ENCODE peak calls at places on chromosomes 4 and X, in four cellular contexts. Y, Q, J and N are unnamed samples.

GRCh38 chr4:184453402-184454160 is 20.8 kb downstream of the IRF2 start:
- DNase-seq in Y (peak; percentile 49), Q (no peak), J (no peak), N (no peak)

GRCh38 chrX:149453030-149453429 is 52.1 kb downstream of the IDS start:
- DNase-seq in Y (no peak), Q (peak; percentile 11), J (no peak), N (no peak)

GRCh38 chrX:10617186-10617963 is 3.0 kb downstream of the MID1 start:
- DNase-seq in Y (no peak), Q (no peak), J (no peak), N (no peak)

GRCh38 chr4:10006236-10006603 is 15.1 kb downstream of the SLC2A9 start:
- DNase-seq in Y (peak; percentile 71), Q (no peak), J (no peak), N (peak; percentile 79)

GRCh38 chrX:138711399-138712347 is at the start of gene FGF13:
- DNase-seq in Y (peak; percentile 29), Q (no peak), J (peak; percentile 35), N (no peak)

GRCh38 chr4:5036239-5036638 is 15.0 kb upstream of the STK32B start:
- DNase-seq in Y (no peak), Q (peak; percentile 24), J (no peak), N (no peak)

GRCh38 chr4:125735107-125735506 is 420.4 kb downstream of the FAT4 start:
- DNase-seq in Y (no peak), Q (no peak), J (peak; percentile 15), N (no peak)

GRCh38 chr4:37561803-37562207 is 124.4 kb downstream of the RELL1 start:
- DNase-seq in Y (no peak), Q (peak; percentile 38), J (no peak), N (no peak)

GRCh38 chrX:152958047-152958446 is 35.9 kb downstream of the PNMA5 start:
- DNase-seq in Y (no peak), Q (no peak), J (no peak), N (no peak)

GRCh38 chr4:68904786-68905185 is 46.8 kb downstream of the UGT2A3 start:
- DNase-seq in Y (no peak), Q (no peak), J (no peak), N (no peak)

GRCh38 chr4:6269651-6270511 is at the start of gene WFS1:
- DNase-seq in Y (peak; percentile 99), Q (peak; percentile 99), J (peak; percentile 100), N (peak; percentile 97)
- H3K4me1 ChIP-seq in Y (peaks cover 42% of the 10 kb centered on the region), Q (no peaks in the 10 kb centered on the region), J (peaks cover 7% of the 10 kb centered on the region), N (peaks cover 50% of the 10 kb centered on the region)

GRCh38 chrX:14505648-14506047 is 23.7 kb upstream of the GLRA2 start:
- DNase-seq in Y (no peak), Q (no peak), J (no peak), N (no peak)

GRCh38 chrX:14504960-14505538 is 24.3 kb upstream of the GLRA2 start:
- DNase-seq in Y (no peak), Q (no peak), J (no peak), N (no peak)

GRCh38 chrX:14509325-14510057 is 19.8 kb upstream of the GLRA2 start:
- DNase-seq in Y (no peak), Q (no peak), J (no peak), N (no peak)

GRCh38 chrX:14506866-14507265 is 22.5 kb upstream of the GLRA2 start:
- DNase-seq in Y (no peak), Q (no peak), J (no peak), N (no peak)

GRCh38 chrX:14508025-14508690 is 21.2 kb upstream of the GLRA2 start:
- DNase-seq in Y (no peak), Q (no peak), J (no peak), N (no peak)
- TF ChIP-seq EP300 in Y (no peak), Q (no peak), J (no peak), N (no peak)

GRCh38 chr4:57100979-57101629 is 9.1 kb downstream of the IGFBP7 start:
- DNase-seq in Y (no peak), Q (no peak), J (peak; percentile 51), N (no peak)
- H3K4me1 ChIP-seq in Y (peaks cover 28% of the 10 kb centered on the region), Q (no peaks in the 10 kb centered on the region), J (peaks cover 11% of the 10 kb centered on the region), N (peaks cover 90% of the 10 kb centered on the region)

DNA sequence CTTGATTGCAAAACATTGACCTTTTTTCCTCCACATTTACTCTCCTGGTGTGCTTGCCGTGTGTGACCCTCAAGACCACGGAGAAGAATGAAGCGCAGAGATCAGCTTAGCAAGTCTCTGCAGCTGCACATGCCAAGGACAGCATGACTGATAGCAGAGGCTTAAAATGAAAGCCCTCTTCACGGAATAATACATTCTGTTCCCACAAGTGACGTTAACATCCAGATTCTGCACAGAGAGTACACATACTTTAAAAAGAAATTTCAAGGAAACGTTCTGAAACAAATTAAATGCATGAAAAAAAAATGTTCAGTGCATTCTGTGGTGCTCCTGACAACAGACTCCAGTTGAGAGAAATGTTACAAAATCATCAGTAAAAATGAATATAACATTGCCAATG is 60.9 kb downstream of the SLC7A11 start:
- DNase-seq in Y (no peak), Q (no peak), J (no peak), N (no peak)
- TF ChIP-seq EP300 in Y (peak; percentile 98), Q (no peak), J (no peak), N (peak; percentile 90)

DNA sequence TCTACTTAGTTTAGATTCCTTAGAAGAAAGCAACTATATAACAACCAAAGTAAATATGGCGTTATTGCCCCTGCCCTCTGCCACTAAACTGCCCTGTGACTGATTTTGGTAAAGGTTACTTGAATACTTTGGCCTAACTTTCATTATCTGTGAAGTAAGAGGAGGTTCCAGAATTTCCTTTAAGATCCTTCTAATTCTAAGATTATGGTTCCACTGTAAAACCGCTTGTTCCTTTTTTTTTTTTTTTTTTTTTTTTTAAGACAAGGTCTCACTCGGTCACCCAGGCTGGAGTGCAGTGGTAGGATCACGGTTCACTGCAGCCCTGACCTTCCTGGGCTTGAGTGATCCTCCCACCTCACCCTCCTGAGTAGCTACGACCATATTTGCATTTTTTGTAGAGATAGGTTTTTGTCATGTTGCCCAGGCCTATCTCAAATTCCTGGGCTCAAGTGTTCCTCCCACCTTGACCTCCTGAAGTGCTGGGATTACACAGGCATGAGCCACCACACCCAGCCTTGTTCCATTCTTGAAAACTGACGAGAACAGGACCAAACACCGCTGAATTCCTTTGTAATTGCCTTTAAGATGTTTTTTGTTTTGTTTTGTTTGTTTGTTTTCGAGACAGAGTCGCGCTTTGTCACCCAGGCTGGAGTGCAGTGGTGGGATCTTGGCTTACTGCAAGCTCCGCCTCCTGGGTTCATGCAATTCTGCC is 7.0 kb downstream of the PDS5A start:
- DNase-seq in Y (no peak), Q (no peak), J (no peak), N (no peak)
- H3K4me1 ChIP-seq in Y (peaks cover 28% of the 10 kb centered on the region), Q (peaks cover 19% of the 10 kb centered on the region), J (peaks cover 3% of the 10 kb centered on the region), N (peaks cover 61% of the 10 kb centered on the region)